ENCODE peak calls at places on chromosomes 3 and 15, in six cellular contexts. One of them, this sample, is unnamed.

GRCh38 chr15:31116423-31117030 is 15.0 kb upstream of the TRPM1 start:
- DNase-seq in body of pancreas: no peak
- DNase-seq in AG04450: no peak
- DNase-seq in uterus: no peak
- DNase-seq in retinal pigment epithelial cell: no peak
- DNase-seq in astrocyte: no peak
- DNase-seq in this sample: no peak

GRCh38 chr3:58048301-58048700 is 40.1 kb downstream of the FLNB start:
- DNase-seq in body of pancreas: peak; percentile 48
- DNase-seq in AG04450: no peak
- DNase-seq in uterus: no peak
- DNase-seq in retinal pigment epithelial cell: no peak
- DNase-seq in astrocyte: no peak
- DNase-seq in this sample: no peak

GRCh38 chr3:167302710-167303109 is 77.4 kb downstream of the ZBBX start:
- DNase-seq in body of pancreas: no peak
- DNase-seq in AG04450: no peak
- DNase-seq in uterus: no peak
- DNase-seq in retinal pigment epithelial cell: no peak
- DNase-seq in astrocyte: no peak
- DNase-seq in this sample: no peak

GRCh38 chr15:47301481-47301880 is 415.8 kb upstream of the SEMA6D start:
- DNase-seq in body of pancreas: peak; percentile 55
- DNase-seq in AG04450: no peak
- DNase-seq in uterus: no peak
- DNase-seq in retinal pigment epithelial cell: no peak
- DNase-seq in astrocyte: no peak
- DNase-seq in this sample: no peak

GRCh38 chr3:172449468-172450149 is 1.4 kb upstream of the GHSR start:
- DNase-seq in body of pancreas: peak; percentile 32
- DNase-seq in AG04450: no peak
- DNase-seq in uterus: no peak
- DNase-seq in retinal pigment epithelial cell: no peak
- DNase-seq in astrocyte: peak; percentile 12
- DNase-seq in this sample: peak; percentile 13

GRCh38 chr3:195756935-195757302 is 36.1 kb downstream of the MUC20 start:
- DNase-seq in body of pancreas: no peak
- DNase-seq in AG04450: no peak
- DNase-seq in uterus: no peak
- DNase-seq in retinal pigment epithelial cell: no peak
- DNase-seq in astrocyte: no peak
- DNase-seq in this sample: no peak

GRCh38 chr3:186962445-186962844 is 32.1 kb downstream of the ST6GAL1 start:
- DNase-seq in body of pancreas: no peak
- DNase-seq in AG04450: no peak
- DNase-seq in uterus: no peak
- DNase-seq in retinal pigment epithelial cell: no peak
- DNase-seq in astrocyte: no peak
- DNase-seq in this sample: no peak

GRCh38 chr3:118942651-118943050 is 92.0 kb downstream of the IGSF11 start:
- DNase-seq in body of pancreas: no peak
- DNase-seq in AG04450: no peak
- DNase-seq in uterus: no peak
- DNase-seq in retinal pigment epithelial cell: no peak
- DNase-seq in astrocyte: no peak
- DNase-seq in this sample: no peak

GRCh38 chr3:187197255-187197654 is at the start of gene RTP1:
- DNase-seq in body of pancreas: no peak
- DNase-seq in AG04450: no peak
- DNase-seq in uterus: no peak
- DNase-seq in retinal pigment epithelial cell: no peak
- DNase-seq in astrocyte: no peak
- DNase-seq in this sample: no peak

GRCh38 chr3:120558784-120559227 is 37.3 kb upstream of the NDUFB4 start:
- DNase-seq in body of pancreas: peak; percentile 92
- DNase-seq in AG04450: peak; percentile 76
- DNase-seq in uterus: peak; percentile 91
- DNase-seq in retinal pigment epithelial cell: peak; percentile 91
- DNase-seq in astrocyte: peak; percentile 73
- DNase-seq in this sample: peak; percentile 82
- TF ChIP-seq CTCF in body of pancreas: peak; percentile 99
- TF ChIP-seq CTCF in AG04450: peak; percentile 92
- TF ChIP-seq CTCF in uterus: peak; percentile 96
- TF ChIP-seq CTCF in retinal pigment epithelial cell: peak; percentile 91
- TF ChIP-seq CTCF in astrocyte: peak; percentile 98
- TF ChIP-seq CTCF in this sample: peak; percentile 99

GRCh38 chr3:8702560-8702959 is 31.0 kb upstream of the CAV3 start:
- DNase-seq in body of pancreas: no peak
- DNase-seq in AG04450: no peak
- DNase-seq in uterus: no peak
- DNase-seq in retinal pigment epithelial cell: no peak
- DNase-seq in astrocyte: no peak
- DNase-seq in this sample: peak; percentile 4
- TF ChIP-seq CTCF in body of pancreas: no peak
- TF ChIP-seq CTCF in AG04450: peak; percentile 37
- TF ChIP-seq CTCF in uterus: no peak
- TF ChIP-seq CTCF in retinal pigment epithelial cell: peak; percentile 50
- TF ChIP-seq CTCF in astrocyte: peak; percentile 9
- TF ChIP-seq CTCF in this sample: no peak

DNA sequence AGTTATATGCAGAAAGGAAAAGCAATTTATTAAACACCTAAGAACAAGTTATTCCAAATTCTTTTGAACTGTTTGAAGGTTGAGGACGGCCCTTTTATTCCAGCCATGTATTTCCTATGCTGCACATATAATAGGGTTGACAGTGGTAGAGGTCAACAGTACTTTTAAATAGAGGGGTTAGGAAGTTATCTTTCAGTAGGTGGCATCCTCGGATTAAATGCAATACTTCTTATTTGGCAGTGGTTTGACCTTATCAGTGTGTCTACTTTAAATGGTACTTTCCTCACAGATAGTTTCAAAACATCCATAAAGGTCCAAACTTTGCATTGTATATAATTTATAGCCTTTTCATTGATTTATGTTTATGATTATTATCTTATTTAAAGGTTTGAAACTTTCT is 558.7 kb downstream of the TUSC7 start:
- DNase-seq in body of pancreas: no peak
- DNase-seq in AG04450: no peak
- DNase-seq in uterus: no peak
- DNase-seq in retinal pigment epithelial cell: no peak
- DNase-seq in astrocyte: no peak
- DNase-seq in this sample: no peak
- TF ChIP-seq CTCF in body of pancreas: no peak
- TF ChIP-seq CTCF in AG04450: no peak
- TF ChIP-seq CTCF in uterus: no peak
- TF ChIP-seq CTCF in retinal pigment epithelial cell: no peak
- TF ChIP-seq CTCF in astrocyte: no peak
- TF ChIP-seq CTCF in this sample: no peak

DNA sequence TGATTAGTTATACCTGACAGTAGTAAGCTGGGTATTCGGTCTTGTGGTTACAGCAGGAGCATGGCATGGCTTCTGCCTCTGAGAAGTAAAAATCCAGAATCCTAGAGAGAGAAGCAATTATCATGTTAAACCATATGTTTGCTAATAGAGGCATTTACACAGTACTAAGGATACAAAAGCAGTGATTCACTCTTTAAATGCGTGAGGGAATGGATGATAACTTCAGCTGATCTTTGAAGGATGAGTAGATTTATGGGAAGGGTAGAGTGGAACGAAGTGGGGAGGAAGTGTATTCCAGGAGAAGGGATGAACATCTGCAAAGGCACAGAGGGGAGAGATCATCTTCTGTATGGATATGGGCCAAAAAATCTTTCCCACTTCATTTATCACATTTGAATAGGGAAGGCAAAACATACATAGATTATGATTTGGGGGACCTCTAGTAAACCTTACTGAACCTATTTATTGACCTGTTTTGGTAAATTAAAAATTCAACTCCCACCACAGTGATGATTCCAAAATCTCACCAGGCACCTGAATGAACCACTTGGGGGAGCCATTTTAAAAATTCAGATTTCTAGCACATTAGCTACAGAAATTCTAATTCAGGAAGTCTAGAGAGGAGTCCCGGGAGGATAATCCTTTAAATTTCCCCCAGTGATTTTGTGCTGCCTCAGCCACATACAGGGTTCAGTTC is 35.1 kb downstream of the IGSF10 start:
- DNase-seq in body of pancreas: no peak
- DNase-seq in AG04450: no peak
- DNase-seq in uterus: no peak
- DNase-seq in retinal pigment epithelial cell: no peak
- DNase-seq in astrocyte: peak; percentile 41
- DNase-seq in this sample: peak; percentile 20
- TF ChIP-seq CTCF in body of pancreas: no peak
- TF ChIP-seq CTCF in AG04450: peak; percentile 39
- TF ChIP-seq CTCF in uterus: no peak
- TF ChIP-seq CTCF in retinal pigment epithelial cell: peak; percentile 28
- TF ChIP-seq CTCF in astrocyte: peak; percentile 29
- TF ChIP-seq CTCF in this sample: peak; percentile 22

DNA sequence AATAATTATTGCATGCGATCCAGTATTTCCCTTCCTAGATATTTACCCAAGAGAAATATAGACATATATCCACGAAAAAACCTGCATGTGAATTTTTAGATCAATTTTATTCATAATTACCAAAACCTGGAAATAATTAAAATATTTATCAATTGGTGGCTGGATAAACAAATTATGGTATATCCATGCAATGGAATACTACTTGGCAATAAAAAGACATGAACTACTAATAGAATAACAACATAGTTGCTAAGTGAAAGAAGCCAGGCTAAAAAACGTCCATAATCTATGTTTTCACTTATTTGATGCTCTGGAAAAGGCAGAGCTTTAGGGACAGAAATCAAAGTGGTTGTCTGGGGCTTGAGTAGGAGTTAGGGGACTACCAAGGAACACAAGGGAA is 20.7 kb downstream of the TEX9 start:
- DNase-seq in body of pancreas: no peak
- DNase-seq in AG04450: no peak
- DNase-seq in uterus: no peak
- DNase-seq in retinal pigment epithelial cell: no peak
- DNase-seq in astrocyte: no peak
- DNase-seq in this sample: no peak
- TF ChIP-seq CTCF in body of pancreas: no peak
- TF ChIP-seq CTCF in AG04450: no peak
- TF ChIP-seq CTCF in uterus: no peak
- TF ChIP-seq CTCF in retinal pigment epithelial cell: no peak
- TF ChIP-seq CTCF in astrocyte: no peak
- TF ChIP-seq CTCF in this sample: no peak

GRCh38 chr3:194138732-194139084 is 2.8 kb downstream of the HES1 start:
- DNase-seq in body of pancreas: no peak
- DNase-seq in AG04450: no peak
- DNase-seq in uterus: no peak
- DNase-seq in retinal pigment epithelial cell: no peak
- DNase-seq in astrocyte: peak; percentile 75
- DNase-seq in this sample: no peak

GRCh38 chr3:194135806-194136518 is at the start of gene HES1:
- DNase-seq in body of pancreas: peak; percentile 97
- DNase-seq in AG04450: peak; percentile 95
- DNase-seq in uterus: peak; percentile 93
- DNase-seq in retinal pigment epithelial cell: peak; percentile 96
- DNase-seq in astrocyte: peak; percentile 94
- DNase-seq in this sample: peak; percentile 83

GRCh38 chr3:194136519-194137313 is 768 bp downstream of the HES1 start:
- DNase-seq in body of pancreas: peak; percentile 59
- DNase-seq in AG04450: peak; percentile 38
- DNase-seq in uterus: peak; percentile 81
- DNase-seq in retinal pigment epithelial cell: no peak
- DNase-seq in astrocyte: peak; percentile 77
- DNase-seq in this sample: no peak

GRCh38 chr3:194138098-194138474 is 2.1 kb downstream of the HES1 start:
- DNase-seq in body of pancreas: no peak
- DNase-seq in AG04450: no peak
- DNase-seq in uterus: peak; percentile 27
- DNase-seq in retinal pigment epithelial cell: no peak
- DNase-seq in astrocyte: peak; percentile 25
- DNase-seq in this sample: no peak

DNA sequence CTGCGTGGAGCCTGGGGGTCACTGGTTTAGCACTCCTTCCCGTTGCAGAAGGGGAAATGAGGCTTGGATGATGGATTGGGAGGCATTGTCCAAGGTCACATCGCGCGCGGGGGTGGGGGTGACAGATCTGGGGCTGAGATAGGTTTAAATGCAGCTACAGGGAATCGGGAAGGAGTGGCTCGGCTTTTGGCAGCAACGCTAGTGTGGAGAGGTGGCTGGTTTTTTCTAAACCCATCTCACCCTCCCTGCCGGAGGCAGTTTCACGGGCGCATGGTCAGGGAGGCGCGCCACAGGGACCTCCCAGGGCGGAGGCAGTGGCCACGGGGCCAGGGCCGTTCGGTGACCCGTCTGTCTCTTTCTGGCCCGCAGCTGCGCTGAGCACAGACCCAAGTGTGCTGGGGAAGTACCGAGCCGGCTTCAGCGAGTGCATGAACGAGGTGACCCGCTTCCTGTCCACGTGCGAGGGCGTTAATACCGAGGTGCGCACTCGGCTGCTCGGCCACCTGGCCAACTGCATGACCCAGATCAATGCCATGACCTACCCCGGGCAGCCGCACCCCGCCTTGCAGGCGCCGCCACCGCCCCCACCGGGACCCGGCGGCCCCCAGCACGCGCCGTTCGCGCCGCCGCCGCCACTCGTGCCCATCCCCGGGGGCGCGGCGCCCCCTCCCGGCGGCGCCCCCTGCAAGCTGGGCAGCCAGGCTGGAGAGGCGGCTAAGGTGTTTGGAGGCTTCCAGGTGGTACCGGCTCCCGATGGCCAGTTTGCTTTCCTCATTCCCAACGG is 1.6 kb downstream of the HES1 start:
- DNase-seq in body of pancreas: peak; percentile 83
- DNase-seq in AG04450: no peak
- DNase-seq in uterus: peak; percentile 67
- DNase-seq in retinal pigment epithelial cell: no peak
- DNase-seq in astrocyte: peak; percentile 57
- DNase-seq in this sample: peak; percentile 79
- TF ChIP-seq CTCF in body of pancreas: peak; percentile 32
- TF ChIP-seq CTCF in AG04450: peak; percentile 38
- TF ChIP-seq CTCF in uterus: peak; percentile 67
- TF ChIP-seq CTCF in retinal pigment epithelial cell: peak; percentile 37
- TF ChIP-seq CTCF in astrocyte: peak; percentile 16
- TF ChIP-seq CTCF in this sample: peak; percentile 68

GRCh38 chr3:196988241-196989029 is 19.8 kb upstream of the PIGZ start:
- DNase-seq in body of pancreas: peak; percentile 58
- DNase-seq in AG04450: no peak
- DNase-seq in uterus: no peak
- DNase-seq in retinal pigment epithelial cell: no peak
- DNase-seq in astrocyte: no peak
- DNase-seq in this sample: no peak
- TF ChIP-seq CTCF in body of pancreas: peak; percentile 38
- TF ChIP-seq CTCF in AG04450: peak; percentile 5
- TF ChIP-seq CTCF in uterus: no peak
- TF ChIP-seq CTCF in retinal pigment epithelial cell: peak; percentile 27
- TF ChIP-seq CTCF in astrocyte: no peak
- TF ChIP-seq CTCF in this sample: no peak

This sample was measured in GM10248.